ENCODE peak calls at places on chromosomes 3 and 15, in four cellular contexts. O is CD8-positive, alpha-beta memory T cell; T is thoracic aorta; D is CD8-positive, alpha-beta T cell. A is an unnamed sample.
A peak's percentile ranks its signal among the peaks of the same experiment; 100 is the strongest.

GRCh38 chr3:46561951-46562350 is 4.2 kb downstream of the LRRC2 start:
- DNase-seq in O (no peak), T (no peak), D (no peak), A (no peak)

GRCh38 chr15:63495780-63496179 is 8.6 kb upstream of the USP3 start:
- DNase-seq in O (no peak), D (no peak), T (no peak), A (no peak)

GRCh38 chr15:65954289-65954741 is 85.0 kb downstream of the RAB11A start:
- DNase-seq in D (no peak), O (no peak), T (no peak), A (no peak)

GRCh38 chr15:68218331-68218730 is 11.2 kb downstream of the CLN6 start:
- DNase-seq in T (no peak), D (no peak), O (no peak), A (no peak)

GRCh38 chr15:75696303-75696657 is 16.4 kb downstream of the CSPG4 start:
- DNase-seq in T (no peak), D (no peak), O (no peak), A (no peak)

GRCh38 chr3:175777495-175777894 is 918.4 kb downstream of the NAALADL2 start:
- DNase-seq in T (no peak), O (no peak), D (no peak), A (no peak)

GRCh38 chr15:44591326-44591725 is 54.4 kb downstream of the EIF3J start:
- DNase-seq in D (no peak), O (no peak), T (no peak), A (no peak)

GRCh38 chr15:80317389-80318169 is 65.6 kb upstream of the CTXND1 start:
- DNase-seq in T (no peak), D (no peak), O (no peak), A (no peak)

GRCh38 chr3:154427685-154428291 is 2.2 kb downstream of the GPR149 start:
- DNase-seq in T (no peak), D (no peak), O (no peak), A (no peak)

GRCh38 chr3:172717493-172718088 is 6.7 kb upstream of the NCEH1 start:
- DNase-seq in O (no peak), T (no peak), D (no peak), A (no peak)

GRCh38 chr3:170961616-170962400 is 53.4 kb upstream of the EIF5A2 start:
- DNase-seq in T (no peak), D (no peak), O (no peak), A (no peak)

GRCh38 chr3:82676356-82677026 is 915.0 kb upstream of the GBE1 start:
- DNase-seq in O (no peak), D (no peak), T (no peak), A (no peak)

GRCh38 chr3:171569571-171570132 is 109.4 kb upstream of the TNIK start:
- DNase-seq in T (no peak), D (no peak), O (no peak), A (no peak)

DNA sequence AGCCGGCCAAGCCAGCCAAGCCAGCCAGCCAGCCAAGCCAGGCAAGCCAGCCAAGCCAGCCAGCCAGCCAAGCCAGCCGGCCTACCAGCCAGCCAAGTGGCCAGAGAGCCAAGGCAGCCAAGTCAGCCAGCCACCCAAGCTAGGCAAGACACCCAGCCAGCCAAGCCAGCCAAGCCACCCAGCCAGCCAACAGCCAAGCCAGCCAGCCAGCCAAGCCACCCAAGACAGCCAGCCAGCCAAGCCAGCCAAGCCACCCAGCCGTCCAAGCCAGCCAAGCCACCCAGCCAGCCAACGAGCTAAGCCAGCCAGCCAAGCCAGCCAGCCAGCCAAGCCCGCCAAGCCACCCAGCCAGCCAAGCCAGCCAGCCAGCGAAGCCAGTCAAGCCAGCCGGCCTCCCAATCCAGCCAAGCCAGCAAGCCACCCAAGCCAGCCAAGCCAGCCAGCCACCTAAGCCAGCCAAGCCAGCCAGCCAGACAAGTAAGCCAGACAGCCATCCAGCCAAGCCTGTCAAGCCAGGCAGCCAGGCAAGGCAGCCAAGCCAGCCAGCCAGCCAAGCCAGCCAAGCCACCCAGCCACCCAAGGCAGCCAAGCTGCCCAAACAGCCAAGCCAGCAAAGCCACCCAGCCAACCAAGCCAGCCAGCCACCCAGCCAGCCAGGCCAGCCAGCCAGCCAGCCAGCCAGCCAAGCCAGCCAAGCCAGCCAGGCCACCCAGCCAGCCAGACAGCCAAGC is 200.5 kb downstream of the GOLGA6L6 start:
- DNase-seq in T (no peak), D (peak; percentile 37), O (no peak), A (peak; percentile 89)
- H3K9me3 ChIP-seq in T (peaks cover 5% of the 10 kb centered on the region), D (no peaks in the 10 kb centered on the region), O (no peaks in the 10 kb centered on the region), A (peaks cover 16% of the 10 kb centered on the region)

DNA sequence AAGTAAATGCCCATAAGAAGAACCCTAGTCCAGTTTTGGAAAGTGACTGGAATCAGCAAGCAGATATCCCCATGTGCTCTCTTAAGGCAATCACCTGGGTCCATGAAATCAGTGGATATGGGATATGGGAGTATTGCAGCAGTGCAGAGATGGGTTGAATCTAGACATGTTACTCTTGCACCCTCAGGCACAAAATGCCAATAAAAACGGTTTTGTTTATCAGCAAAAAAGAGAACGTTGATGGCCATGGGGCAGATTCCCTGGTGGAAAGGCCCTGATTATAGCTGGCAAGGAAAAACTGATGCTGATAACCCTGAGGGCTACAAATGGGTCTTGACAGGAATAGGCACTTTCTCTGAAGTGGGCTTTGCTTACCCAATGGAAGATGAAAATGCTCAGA is 380.2 kb upstream of the SEMA6D start:
- DNase-seq in T (no peak), O (no peak), D (no peak), A (no peak)
- H3K9me3 ChIP-seq in T (no peaks in the 10 kb centered on the region), O (no peaks in the 10 kb centered on the region), D (no peaks in the 10 kb centered on the region), A (no peaks in the 10 kb centered on the region)

DNA sequence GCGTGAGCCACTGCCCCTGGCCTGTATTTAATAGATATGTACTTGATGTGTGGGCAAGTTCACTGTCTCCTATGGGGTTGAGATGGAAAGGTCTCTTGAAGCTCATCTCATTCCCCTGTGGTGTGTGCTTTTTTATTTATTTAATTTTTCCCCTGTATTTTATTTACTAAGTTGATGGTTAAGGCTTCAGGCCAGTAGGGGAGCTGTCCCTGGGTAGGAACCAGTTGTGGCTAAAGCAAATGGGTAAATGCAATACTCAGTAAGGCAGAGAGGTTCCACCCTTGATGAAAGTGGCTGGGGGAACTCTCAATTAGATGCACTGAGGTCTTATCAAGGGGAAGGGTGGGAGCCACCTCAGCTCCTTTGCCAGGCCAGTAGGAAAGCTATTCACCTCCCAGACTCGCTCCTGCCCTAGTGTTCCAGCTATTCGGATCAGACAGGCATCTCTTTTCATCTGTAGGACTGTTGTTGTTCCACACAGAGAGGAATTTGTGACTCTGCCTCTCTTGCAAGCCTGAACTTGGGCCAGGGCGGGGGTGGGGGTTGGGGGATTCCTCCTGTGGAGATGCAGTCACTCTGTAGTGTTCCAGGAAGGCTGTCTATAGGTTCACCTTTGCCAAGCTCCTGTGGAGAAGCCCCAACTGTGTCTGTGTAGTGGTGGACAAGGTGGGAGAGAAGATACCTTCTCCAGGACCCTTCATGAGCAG is 26.1 kb downstream of the PCCB start:
- DNase-seq in T (no peak), D (no peak), O (no peak), A (no peak)
- H3K9me3 ChIP-seq in T (peaks cover 4% of the 10 kb centered on the region), D (no peaks in the 10 kb centered on the region), O (peaks cover 11% of the 10 kb centered on the region), A (peaks cover 24% of the 10 kb centered on the region)

DNA sequence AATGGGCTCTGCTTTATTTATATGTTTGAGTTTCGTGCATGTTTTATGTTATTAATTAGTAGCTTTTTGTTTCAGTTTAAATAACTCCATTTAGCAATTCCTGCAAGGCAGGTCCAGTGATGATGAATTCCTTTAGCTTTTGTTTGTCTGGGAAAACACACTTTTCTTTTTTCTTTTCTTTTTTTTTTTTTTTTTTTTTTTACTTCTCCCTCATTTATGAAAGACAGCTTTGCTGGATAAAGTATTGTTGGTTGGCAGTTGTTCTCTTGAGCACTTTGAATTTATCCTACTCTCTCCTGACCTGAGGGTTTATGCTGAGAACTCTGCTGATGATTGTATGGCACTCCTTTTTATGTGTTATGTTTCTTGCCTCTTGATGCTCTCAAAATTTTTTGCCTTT is 35.7 kb downstream of the TMEM39A start:
- DNase-seq in D (no peak), O (no peak), T (no peak), A (no peak)
- H3K9me3 ChIP-seq in D (peaks cover 26% of the 10 kb centered on the region), O (peaks cover 24% of the 10 kb centered on the region), T (peaks cover 46% of the 10 kb centered on the region), A (peaks cover 49% of the 10 kb centered on the region)

GRCh38 chr3:661356-661755 is 431.5 kb upstream of the CNTN6 start:
- DNase-seq in D (no peak), T (no peak), O (no peak), A (no peak)
- H3K9me3 ChIP-seq in D (no peaks in the 10 kb centered on the region), T (no peaks in the 10 kb centered on the region), O (no peaks in the 10 kb centered on the region), A (no peaks in the 10 kb centered on the region)

GRCh38 chr15:27483124-27483523 is 512.1 kb downstream of the GABRG3 start:
- DNase-seq in T (no peak), O (no peak), D (no peak), A (no peak)

GRCh38 chr15:27486676-27487290 is 515.8 kb downstream of the GABRG3 start:
- DNase-seq in D (no peak), T (no peak), O (no peak), A (no peak)

GRCh38 chr15:27487846-27488245 is 516.9 kb downstream of the GABRG3 start:
- DNase-seq in D (no peak), O (no peak), T (no peak), A (no peak)

GRCh38 chr15:27486036-27486435 is 515.1 kb downstream of the GABRG3 start:
- DNase-seq in D (no peak), O (no peak), T (no peak), A (no peak)

DNA sequence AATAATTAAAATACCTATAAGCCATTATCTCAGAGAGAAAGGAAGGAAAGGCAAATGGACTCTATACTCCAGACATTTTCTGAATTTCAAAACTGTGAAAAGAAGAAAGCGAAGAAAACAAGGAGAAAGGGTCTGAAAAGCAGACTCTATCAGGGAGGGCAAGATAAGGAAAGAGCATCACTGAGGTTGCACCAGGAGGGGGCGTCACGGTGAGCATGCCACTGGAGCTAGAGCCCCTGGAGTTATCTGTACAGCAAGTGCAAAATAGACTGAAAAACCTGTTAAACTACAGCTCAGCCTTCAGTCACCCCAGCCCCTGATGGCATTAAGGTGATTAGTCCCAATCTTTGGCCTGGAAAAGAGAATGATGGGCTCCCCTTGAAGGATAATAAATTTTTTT is 514.3 kb downstream of the GABRG3 start:
- DNase-seq in T (no peak), O (no peak), D (no peak), A (no peak)
- H3K9me3 ChIP-seq in T (no peaks in the 10 kb centered on the region), O (no peaks in the 10 kb centered on the region), D (no peaks in the 10 kb centered on the region), A (no peaks in the 10 kb centered on the region)

GRCh38 chr3:13706886-13707285 is 158.0 kb downstream of the FBLN2 start:
- DNase-seq in D (no peak), O (no peak), T (no peak), A (peak; percentile 22)
- H3K9me3 ChIP-seq in D (no peaks in the 10 kb centered on the region), O (no peaks in the 10 kb centered on the region), T (no peaks in the 10 kb centered on the region), A (no peaks in the 10 kb centered on the region)

GRCh38 chr15:53936137-53936536 is 42.1 kb upstream of the UNC13C start:
- DNase-seq in O (no peak), D (no peak), T (no peak), A (no peak)
- H3K9me3 ChIP-seq in O (no peaks in the 10 kb centered on the region), D (no peaks in the 10 kb centered on the region), T (peaks cover 13% of the 10 kb centered on the region), A (peaks cover 25% of the 10 kb centered on the region)